ENCODE peak calls at places on chromosomes 3 and 15, in six cellular contexts. B, Q, N, C, T and I are unnamed samples.

GRCh38 chr15:72231847-72232461 is 964 bp upstream of the PKM start:
- DNase-seq in Q (no peak), B (peak; percentile 63), C (no peak), N (no peak), T (peak; percentile 80), I (no peak)

GRCh38 chr15:71485094-71485693 is 325.2 kb upstream of the NR2E3 start:
- DNase-seq in B (no peak), T (peak; percentile 16), N (no peak), C (no peak), Q (no peak), I (no peak)

GRCh38 chr3:155664922-155665695 is 79.8 kb downstream of the PLCH1 start:
- DNase-seq in T (no peak), B (peak; percentile 65), C (no peak), Q (no peak), N (no peak), I (no peak)

GRCh38 chr3:21073561-21073960 is 677.4 kb downstream of the ZNF385D start:
- DNase-seq in N (no peak), C (no peak), T (no peak), B (no peak), Q (no peak), I (no peak)

GRCh38 chr15:64197425-64197824 is 34.6 kb upstream of the PPIB start:
- DNase-seq in T (no peak), N (no peak), B (no peak), Q (no peak), C (no peak), I (no peak)

GRCh38 chr3:150351398-150351797 is 56.7 kb upstream of the TSC22D2 start:
- DNase-seq in C (no peak), T (no peak), Q (no peak), N (no peak), B (no peak), I (no peak)

GRCh38 chr3:190505381-190506003 is 8.4 kb upstream of the IL1RAP start:
- DNase-seq in T (no peak), N (no peak), Q (no peak), C (no peak), B (peak; percentile 64), I (no peak)

GRCh38 chr3:88573472-88573871 is 423.7 kb downstream of the C3orf38 start:
- DNase-seq in B (no peak), C (no peak), Q (no peak), T (no peak), N (no peak), I (no peak)

GRCh38 chr15:27707216-27707710 is 391.9 kb downstream of the OCA2 start:
- DNase-seq in B (no peak), Q (no peak), C (no peak), T (no peak), N (no peak), I (no peak)

GRCh38 chr3:20256144-20256543 is 70.1 kb upstream of the SGO1 start:
- DNase-seq in B (no peak), T (no peak), Q (peak; percentile 12), C (no peak), N (no peak), I (no peak)

GRCh38 chr15:101126618-101127502 is 125.0 kb downstream of the CHSY1 start:
- DNase-seq in T (no peak), B (no peak), C (no peak), N (no peak), Q (no peak), I (no peak)

GRCh38 chr3:9622438-9622837 is 26.9 kb upstream of the MTMR14 start:
- DNase-seq in C (no peak), N (no peak), B (no peak), T (no peak), Q (no peak), I (no peak)

GRCh38 chr3:29764603-29765254 is 483.9 kb downstream of the RBMS3 start:
- DNase-seq in T (no peak), Q (no peak), C (no peak), N (no peak), B (no peak), I (no peak)

GRCh38 chr15:26628879-26629529 is 143.9 kb downstream of the GABRB3 start:
- DNase-seq in Q (no peak), N (no peak), B (no peak), T (peak; percentile 75), C (peak; percentile 86), I (no peak)

GRCh38 chr3:192489579-192489978 is 237.8 kb downstream of the FGF12 start:
- DNase-seq in T (no peak), N (no peak), C (no peak), Q (no peak), B (no peak), I (no peak)

GRCh38 chr3:176214758-176215157 is 982.5 kb downstream of the TBL1XR1 start:
- DNase-seq in C (no peak), Q (no peak), B (no peak), N (no peak), T (no peak), I (no peak)

GRCh38 chr15:65248506-65248905 is 37.2 kb upstream of the CILP start:
- DNase-seq in B (no peak), N (no peak), C (no peak), Q (no peak), T (no peak), I (no peak)

GRCh38 chr3:183484676-183485075 is 56.3 kb upstream of the MCF2L2 start:
- DNase-seq in N (no peak), C (no peak), T (no peak), Q (no peak), B (no peak), I (no peak)

GRCh38 chr3:4119119-4119518 is 184.1 kb upstream of the SETMAR start:
- DNase-seq in C (no peak), Q (no peak), N (no peak), B (no peak), T (no peak), I (no peak)

GRCh38 chr3:49841126-49841525 is 15.2 kb downstream of the TRAIP start:
- DNase-seq in B (no peak), T (peak; percentile 29), C (peak; percentile 66), N (no peak), Q (no peak), I (no peak)

GRCh38 chr3:56956906-56957305 is 103.6 kb upstream of the SPATA12 start:
- DNase-seq in N (no peak), Q (no peak), C (no peak), T (no peak), B (no peak), I (no peak)

GRCh38 chr3:96106701-96107100 is 707.7 kb upstream of the EPHA6 start:
- DNase-seq in B (no peak), C (no peak), Q (no peak), T (no peak), N (no peak), I (no peak)

GRCh38 chr15:79724312-79724711 is 172.5 kb downstream of the MTHFS start:
- DNase-seq in N (no peak), C (no peak), Q (no peak), B (no peak), T (no peak), I (no peak)

GRCh38 chr3:153028336-153028735 is 133.7 kb upstream of the RAP2B start:
- DNase-seq in T (no peak), N (no peak), B (no peak), C (no peak), Q (no peak), I (no peak)

GRCh38 chr3:28348286-28348636 is 260 bp upstream of the ZCWPW2 start:
- DNase-seq in C (no peak), T (no peak), Q (no peak), N (no peak), B (no peak), I (no peak)

GRCh38 chr3:158743664-158744566 is 11.7 kb upstream of the RARRES1 start:
- DNase-seq in N (no peak), B (no peak), C (no peak), Q (no peak), T (peak; percentile 92), I (no peak)

GRCh38 chr15:34582461-34583357 is 742 bp downstream of the GOLGA8B start:
- DNase-seq in Q (no peak), C (peak; percentile 61), T (peak; percentile 65), N (peak; percentile 52), B (no peak), I (peak; percentile 56)
- TF ChIP-seq POLR2A in Q (no peak), C (no peak), T (no peak), N (no peak), B (no peak), I (peak; percentile 47)

GRCh38 chr15:60351066-60351465 is 46.7 kb downstream of the ANXA2 start:
- DNase-seq in B (no peak), T (no peak), N (no peak), C (no peak), Q (no peak), I (no peak)

GRCh38 chr15:60347480-60348069 is 50.2 kb downstream of the ANXA2 start:
- DNase-seq in T (no peak), C (no peak), B (no peak), N (no peak), Q (no peak), I (no peak)

GRCh38 chr15:60352525-60352924 is 45.3 kb downstream of the ANXA2 start:
- DNase-seq in B (no peak), N (no peak), T (no peak), C (no peak), Q (no peak), I (no peak)

GRCh38 chr15:60349589-60349988 is 48.2 kb downstream of the ANXA2 start:
- DNase-seq in C (no peak), Q (no peak), B (no peak), N (no peak), T (no peak), I (no peak)

GRCh38 chr15:60350121-60350520 is 47.7 kb downstream of the ANXA2 start:
- DNase-seq in C (no peak), B (no peak), T (no peak), Q (no peak), N (no peak), I (no peak)
- TF ChIP-seq POLR2AphosphoS5 in C (no peak), B (no peak), T (no peak), Q (no peak), N (no peak), I (no peak)

GRCh38 chr15:67003586-67003985 is 61.8 kb upstream of the SMAD3 start:
- DNase-seq in Q (no peak), C (peak; percentile 31), N (no peak), B (no peak), T (no peak), I (no peak)
- TF ChIP-seq TAF1 in Q (no peak), C (no peak), N (no peak), B (no peak), T (no peak), I (no peak)

GRCh38 chr15:75347222-75348033 is 589 bp downstream of the NEIL1 start:
- DNase-seq in C (peak; percentile 87), N (peak; percentile 66), B (no peak), Q (no peak), T (peak; percentile 68), I (no peak)
- TF ChIP-seq POLR2A in C (no peak), N (no peak), B (peak; percentile 58), Q (peak; percentile 68), T (no peak), I (peak; percentile 18)